ENCODE peak calls at places on chromosomes 7 and 10, in eight cellular contexts. I, B, Y, E, L, Z, S and H are unnamed samples.

GRCh38 chr10:104029528-104029875 is 56.2 kb downstream of the COL17A1 start:
- DNase-seq in I (peak), B (no peak), Y (no peak), E (no peak), L (peak), Z (no peak), S (no peak), H (peak)

GRCh38 chr7:27245798-27246691 is 3.4 kb downstream of the EVX1 start:
- DNase-seq in I (no peak), B (no peak), Y (no peak), E (no peak), L (no peak), Z (no peak), S (peak), H (no peak)

GRCh38 chr10:5449823-5450222 is 37.5 kb downstream of the NET1 start:
- DNase-seq in I (no peak), B (no peak), Y (no peak), E (no peak), L (no peak), Z (no peak), S (peak), H (no peak)

GRCh38 chr7:28318126-28318762 is 94.1 kb upstream of the CREB5 start:
- DNase-seq in I (no peak), B (no peak), Y (no peak), E (no peak), L (no peak), Z (no peak), S (no peak), H (no peak)

GRCh38 chr10:124903119-124903518 is 38.8 kb upstream of the ZRANB1 start:
- DNase-seq in I (no peak), B (no peak), Y (no peak), E (no peak), L (no peak), Z (no peak), S (no peak), H (no peak)

GRCh38 chr7:107128748-107129147 is 40.1 kb upstream of the HBP1 start:
- DNase-seq in I (no peak), B (no peak), Y (no peak), E (no peak), L (no peak), Z (no peak), S (no peak), H (no peak)

GRCh38 chr7:88224596-88225275 is 4.9 kb upstream of the SRI start:
- DNase-seq in I (no peak), B (no peak), Y (no peak), E (no peak), L (no peak), Z (no peak), S (no peak), H (no peak)

GRCh38 chr10:96384471-96384870 is 25.7 kb upstream of the OPALIN start:
- DNase-seq in I (no peak), B (no peak), Y (no peak), E (no peak), L (no peak), Z (no peak), S (no peak), H (no peak)

GRCh38 chr10:34821587-34822585 is 6.8 kb upstream of the PARD3 start:
- DNase-seq in I (no peak), B (no peak), Y (no peak), E (no peak), L (no peak), Z (no peak), S (no peak), H (no peak)